ENCODE peak calls at places on chromosome 15, in five cellular contexts. L is fibroblast of villous mesenchyme; U is HTR-8/SVneo; N is hypothalamus; Z is CD4-positive, alpha-beta memory T cell. E is an unnamed sample.
A peak's percentile ranks its signal among the peaks of the same experiment; 100 is the strongest.

GRCh38 chr15:75891895-75892294 is 11.8 kb upstream of the FBXO22 start:
- DNase-seq in U (peak; percentile 41), L (peak; percentile 97), Z (no peak), N (no peak), E (peak; percentile 90)

GRCh38 chr15:42085236-42085605 is 9.1 kb downstream of the PLA2G4D start:
- DNase-seq in U (no peak), N (no peak), Z (no peak), L (no peak), E (no peak)

GRCh38 chr15:90042766-90043525 is 41.8 kb downstream of the ZNF710 start:
- DNase-seq in L (no peak), Z (no peak), N (no peak), U (no peak), E (no peak)

GRCh38 chr15:77255385-77255784 is 164.5 kb downstream of the PEAK1 start:
- DNase-seq in L (no peak), Z (no peak), U (no peak), N (no peak), E (no peak)

GRCh38 chr15:28948036-28948435 is 62.3 kb downstream of the APBA2 start:
- DNase-seq in Z (no peak), U (no peak), N (no peak), L (no peak), E (no peak)

GRCh38 chr15:50164458-50164857 is 17.5 kb upstream of the SLC27A2 start:
- DNase-seq in Z (no peak), N (no peak), U (no peak), L (peak; percentile 29), E (no peak)

GRCh38 chr15:51135276-51135675 is 40.6 kb upstream of the TNFAIP8L3 start:
- DNase-seq in N (no peak), Z (no peak), U (no peak), L (no peak), E (no peak)

GRCh38 chr15:31200735-31201151 is 99.2 kb upstream of the TRPM1 start:
- DNase-seq in U (no peak), Z (peak; percentile 72), N (peak; percentile 35), L (peak; percentile 85), E (peak; percentile 70)

GRCh38 chr15:101143321-101143720 is 108.5 kb downstream of the CHSY1 start:
- DNase-seq in L (no peak), Z (no peak), U (no peak), N (no peak), E (no peak)

GRCh38 chr15:71626596-71627088 is 183.7 kb upstream of the NR2E3 start:
- DNase-seq in Z (no peak), N (no peak), L (no peak), U (no peak), E (no peak)